ENCODE peak calls at places on chromosomes 4 and X, in four cellular contexts. W is globus pallidus; T is effector memory CD8-positive, alpha-beta T cell; F is choroid plexus epithelial cell. Z is an unnamed sample.
A peak's percentile ranks its signal among the peaks of the same experiment; 100 is the strongest.

GRCh38 chr4:1767058-1767769 is 25.9 kb upstream of the FGFR3 start:
- DNase-seq in W (no peak), T (no peak), F (no peak), Z (no peak)

GRCh38 chrX:18879144-18879543 is 104.8 kb downstream of the PHKA2 start:
- DNase-seq in W (no peak), T (no peak), F (no peak), Z (no peak)

GRCh38 chrX:2360731-2361130 is 140.0 kb downstream of the DHRSX start:
- DNase-seq in W (no peak), T (no peak), F (peak; percentile 15), Z (no peak)

GRCh38 chr4:107950746-107951540 is 19.6 kb downstream of the CYP2U1 start:
- DNase-seq in W (no peak), T (no peak), F (peak; percentile 6), Z (no peak)

GRCh38 chr4:158861281-158861680 is 92.5 kb downstream of the FNIP2 start:
- DNase-seq in W (no peak), T (no peak), F (no peak), Z (no peak)

GRCh38 chr4:153729901-153730300 is 29.9 kb downstream of the RNF175 start:
- DNase-seq in W (peak; percentile 18), T (no peak), F (no peak), Z (no peak)

GRCh38 chr4:147428583-147428982 is 52.3 kb upstream of the EDNRA start:
- DNase-seq in W (no peak), T (no peak), F (no peak), Z (no peak)

GRCh38 chr4:86551387-86551786 is 42.7 kb upstream of the PTPN13 start:
- DNase-seq in W (no peak), T (no peak), F (no peak), Z (no peak)

GRCh38 chr4:139164731-139165130 is 12.3 kb downstream of the ELF2 start:
- DNase-seq in W (no peak), T (no peak), F (no peak), Z (no peak)

GRCh38 chr4:15636818-15637217 is 18.3 kb downstream of the FBXL5 start:
- DNase-seq in W (no peak), T (no peak), F (no peak), Z (no peak)

GRCh38 chrX:9492901-9493300 is 28.0 kb downstream of the TBL1X start:
- DNase-seq in W (no peak), T (no peak), F (no peak), Z (peak; percentile 5)

GRCh38 chr4:170388255-170388654 is 298.5 kb upstream of the AADAT start:
- DNase-seq in W (no peak), T (no peak), F (peak; percentile 63), Z (no peak)

GRCh38 chr4:26058537-26058936 is 144.5 kb downstream of the SMIM20 start:
- DNase-seq in W (no peak), T (no peak), F (no peak), Z (no peak)

GRCh38 chrX:63258144-63258543 is 93.0 kb downstream of the SPIN4 start:
- DNase-seq in W (no peak), T (no peak), F (no peak), Z (no peak)

GRCh38 chr4:6414578-6414977 is 57.8 kb downstream of the PPP2R2C start:
- DNase-seq in W (no peak), T (no peak), F (no peak), Z (no peak)

GRCh38 chrX:150199181-150199580 is 163.9 kb upstream of the MAMLD1 start:
- DNase-seq in W (no peak), T (no peak), F (no peak), Z (no peak)

GRCh38 chrX:26922278-26922677 is 540.9 kb downstream of the PPP4R3C start:
- DNase-seq in W (no peak), T (no peak), F (peak; percentile 23), Z (no peak)

GRCh38 chr4:8459867-8460453 is 19.4 kb downstream of the TRMT44 start:
- DNase-seq in W (no peak), T (no peak), F (no peak), Z (no peak)

GRCh38 chr4:128810331-128810870 is 901 bp downstream of the JADE1 start:
- DNase-seq in W (peak; percentile 56), T (peak; percentile 18), F (peak; percentile 61), Z (peak; percentile 52)

Z was measured in cerebellar cortex.